ENCODE peak calls at places on chromosome 6, in eight cellular contexts. One of them, this sample, is unnamed. For H3K4me1, the result is how much of the 10 kb centered on the place peaks cover.

GRCh38 chr6:45691426-45691825 is 313.7 kb upstream of the SUPT3H start:
- DNase-seq in adrenal gland: no peak
- DNase-seq in uterus: no peak
- DNase-seq in HepG2: no peak
- DNase-seq in breast epithelium: no peak
- DNase-seq in IMR-90: no peak
- DNase-seq in Peyer's patch: no peak
- DNase-seq in A549: no peak
- DNase-seq in this sample: no peak

GRCh38 chr6:41049548-41049947 is 3.5 kb upstream of the APOBEC2 start:
- DNase-seq in adrenal gland: no peak
- DNase-seq in uterus: no peak
- DNase-seq in HepG2: no peak
- DNase-seq in breast epithelium: no peak
- DNase-seq in IMR-90: no peak
- DNase-seq in Peyer's patch: no peak
- DNase-seq in A549: no peak
- DNase-seq in this sample: no peak

GRCh38 chr6:145209312-145209711 is 526.0 kb downstream of the EPM2A start:
- DNase-seq in adrenal gland: no peak
- DNase-seq in uterus: no peak
- DNase-seq in HepG2: no peak
- DNase-seq in breast epithelium: no peak
- DNase-seq in IMR-90: no peak
- DNase-seq in Peyer's patch: no peak
- DNase-seq in A549: no peak
- DNase-seq in this sample: no peak

GRCh38 chr6:168239374-168239773 is 80.2 kb downstream of the DACT2 start:
- DNase-seq in adrenal gland: no peak
- DNase-seq in uterus: no peak
- DNase-seq in HepG2: no peak
- DNase-seq in breast epithelium: no peak
- DNase-seq in IMR-90: no peak
- DNase-seq in Peyer's patch: no peak
- DNase-seq in A549: no peak
- DNase-seq in this sample: no peak

GRCh38 chr6:4806308-4807190 is 30.3 kb downstream of the CDYL start:
- DNase-seq in adrenal gland: no peak
- DNase-seq in uterus: no peak
- DNase-seq in HepG2: no peak
- DNase-seq in breast epithelium: no peak
- DNase-seq in IMR-90: no peak
- DNase-seq in Peyer's patch: no peak
- DNase-seq in A549: no peak
- DNase-seq in this sample: no peak

GRCh38 chr6:13308332-13308731 is 20.0 kb downstream of the TBC1D7 start:
- DNase-seq in adrenal gland: no peak
- DNase-seq in uterus: no peak
- DNase-seq in HepG2: no peak
- DNase-seq in breast epithelium: no peak
- DNase-seq in IMR-90: no peak
- DNase-seq in Peyer's patch: no peak
- DNase-seq in A549: no peak
- DNase-seq in this sample: no peak

GRCh38 chr6:4732691-4733315 is 43.4 kb upstream of the CDYL start:
- DNase-seq in adrenal gland: peak
- DNase-seq in uterus: peak
- DNase-seq in HepG2: peak
- DNase-seq in breast epithelium: peak
- DNase-seq in IMR-90: peak
- DNase-seq in Peyer's patch: peak
- DNase-seq in A549: peak
- DNase-seq in this sample: no peak

GRCh38 chr6:110625883-110626282 is 149.5 kb upstream of the SLC22A16 start:
- DNase-seq in adrenal gland: peak
- DNase-seq in uterus: no peak
- DNase-seq in HepG2: no peak
- DNase-seq in breast epithelium: no peak
- DNase-seq in IMR-90: peak
- DNase-seq in Peyer's patch: no peak
- DNase-seq in A549: no peak
- DNase-seq in this sample: no peak

GRCh38 chr6:83378621-83379388 is 52.0 kb downstream of the ME1 start:
- DNase-seq in adrenal gland: no peak
- DNase-seq in uterus: no peak
- DNase-seq in HepG2: no peak
- DNase-seq in breast epithelium: no peak
- DNase-seq in IMR-90: peak
- DNase-seq in Peyer's patch: no peak
- DNase-seq in A549: no peak
- DNase-seq in this sample: no peak

GRCh38 chr6:42981866-42982265 is 2.5 kb upstream of the PPP2R5D start:
- DNase-seq in adrenal gland: no peak
- DNase-seq in uterus: no peak
- DNase-seq in HepG2: no peak
- DNase-seq in breast epithelium: no peak
- DNase-seq in IMR-90: no peak
- DNase-seq in Peyer's patch: no peak
- DNase-seq in A549: no peak
- DNase-seq in this sample: no peak

GRCh38 chr6:138285800-138286199 is 67.5 kb upstream of the PBOV1 start:
- DNase-seq in adrenal gland: no peak
- DNase-seq in uterus: no peak
- DNase-seq in HepG2: no peak
- DNase-seq in breast epithelium: no peak
- DNase-seq in IMR-90: no peak
- DNase-seq in Peyer's patch: no peak
- DNase-seq in A549: no peak
- DNase-seq in this sample: no peak

GRCh38 chr6:106477790-106478189 is 117.3 kb downstream of the CRYBG1 start:
- DNase-seq in adrenal gland: peak
- DNase-seq in uterus: no peak
- DNase-seq in HepG2: no peak
- DNase-seq in breast epithelium: no peak
- DNase-seq in IMR-90: no peak
- DNase-seq in Peyer's patch: no peak
- DNase-seq in A549: no peak
- DNase-seq in this sample: no peak

GRCh38 chr6:78530208-78530607 is 337.1 kb upstream of the IRAK1BP1 start:
- DNase-seq in adrenal gland: no peak
- DNase-seq in uterus: no peak
- DNase-seq in HepG2: no peak
- DNase-seq in breast epithelium: no peak
- DNase-seq in IMR-90: no peak
- DNase-seq in Peyer's patch: no peak
- DNase-seq in A549: no peak
- DNase-seq in this sample: no peak

GRCh38 chr6:12138377-12138776 is 126.3 kb downstream of the HIVEP1 start:
- DNase-seq in adrenal gland: no peak
- DNase-seq in uterus: no peak
- DNase-seq in HepG2: peak
- DNase-seq in breast epithelium: no peak
- DNase-seq in IMR-90: no peak
- DNase-seq in Peyer's patch: no peak
- DNase-seq in A549: no peak
- DNase-seq in this sample: no peak

GRCh38 chr6:46598215-46598614 is 54.4 kb downstream of the CYP39A1 start:
- DNase-seq in adrenal gland: no peak
- DNase-seq in uterus: no peak
- DNase-seq in HepG2: no peak
- DNase-seq in breast epithelium: no peak
- DNase-seq in IMR-90: no peak
- DNase-seq in Peyer's patch: no peak
- DNase-seq in A549: no peak
- DNase-seq in this sample: no peak

GRCh38 chr6:165846123-165846966 is 183.3 kb upstream of the PDE10A start:
- DNase-seq in adrenal gland: no peak
- DNase-seq in uterus: no peak
- DNase-seq in HepG2: no peak
- DNase-seq in breast epithelium: no peak
- DNase-seq in IMR-90: peak
- DNase-seq in Peyer's patch: peak
- DNase-seq in A549: no peak
- DNase-seq in this sample: no peak

GRCh38 chr6:7561153-7561964 is 19.9 kb downstream of the DSP start:
- DNase-seq in adrenal gland: no peak
- DNase-seq in uterus: no peak
- DNase-seq in HepG2: peak
- DNase-seq in breast epithelium: no peak
- DNase-seq in IMR-90: peak
- DNase-seq in Peyer's patch: peak
- DNase-seq in A549: no peak
- DNase-seq in this sample: no peak

GRCh38 chr6:53436904-53437303 is 88.2 kb upstream of the ELOVL5 start:
- DNase-seq in adrenal gland: no peak
- DNase-seq in uterus: no peak
- DNase-seq in HepG2: no peak
- DNase-seq in breast epithelium: no peak
- DNase-seq in IMR-90: peak
- DNase-seq in Peyer's patch: no peak
- DNase-seq in A549: no peak
- DNase-seq in this sample: no peak

GRCh38 chr6:103872683-103873082 is 987.0 kb downstream of the HACE1 start:
- DNase-seq in adrenal gland: no peak
- DNase-seq in uterus: no peak
- DNase-seq in HepG2: no peak
- DNase-seq in breast epithelium: no peak
- DNase-seq in IMR-90: no peak
- DNase-seq in Peyer's patch: no peak
- DNase-seq in A549: no peak
- DNase-seq in this sample: no peak

DNA sequence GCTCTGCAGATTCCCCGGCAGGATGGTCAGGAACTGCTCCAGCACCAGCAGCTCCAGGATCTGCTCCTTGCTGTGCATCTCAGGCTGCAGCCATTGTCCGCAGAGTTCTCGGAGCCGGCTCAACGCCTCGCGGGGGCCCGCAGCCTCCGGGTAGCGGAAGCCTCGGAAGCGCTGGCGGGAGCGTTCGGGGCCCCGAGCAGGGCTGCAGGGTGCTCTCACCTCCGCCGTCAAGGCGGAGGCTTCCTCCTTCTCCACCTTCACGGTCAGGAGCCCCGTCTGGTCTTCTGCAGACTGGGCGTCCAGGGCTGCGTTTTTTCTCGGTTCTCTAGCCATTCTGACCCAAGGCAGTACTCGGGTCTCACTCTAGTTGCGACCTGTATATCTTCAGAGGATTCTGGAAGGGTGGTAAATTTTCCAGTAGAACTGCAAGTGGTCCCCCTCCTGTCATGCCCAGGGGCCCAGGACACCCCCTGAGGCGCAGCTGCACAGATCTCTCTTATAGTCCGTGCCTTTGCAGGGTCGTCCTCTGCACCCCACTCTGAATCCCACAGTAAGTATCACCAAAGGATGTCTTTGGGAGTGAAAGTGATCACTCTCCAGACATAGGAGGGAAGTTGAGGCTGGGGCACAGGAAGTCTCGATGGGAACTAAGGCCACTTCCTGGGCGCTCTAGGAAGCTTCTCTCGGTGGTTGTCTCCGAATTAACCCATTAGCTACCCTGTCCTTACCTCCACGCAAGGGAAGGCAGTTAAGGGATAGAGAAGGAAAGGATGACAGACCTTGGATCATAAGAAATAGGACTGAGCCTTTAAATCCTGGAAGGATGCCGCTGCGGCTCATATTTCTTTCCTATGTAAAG is at the start of gene ZKSCAN4:
- DNase-seq in adrenal gland: peak
- DNase-seq in uterus: peak
- DNase-seq in HepG2: peak
- DNase-seq in breast epithelium: peak
- DNase-seq in IMR-90: peak
- DNase-seq in Peyer's patch: peak
- DNase-seq in A549: peak
- DNase-seq in this sample: peak
- H3K27ac ChIP-seq in adrenal gland: peak
- H3K27ac ChIP-seq in uterus: peak
- H3K27ac ChIP-seq in HepG2: peak
- H3K27ac ChIP-seq in breast epithelium: peak
- H3K27ac ChIP-seq in IMR-90: peak
- H3K27ac ChIP-seq in Peyer's patch: peak
- H3K27ac ChIP-seq in A549: peak
- H3K27ac ChIP-seq in this sample: peak

DNA sequence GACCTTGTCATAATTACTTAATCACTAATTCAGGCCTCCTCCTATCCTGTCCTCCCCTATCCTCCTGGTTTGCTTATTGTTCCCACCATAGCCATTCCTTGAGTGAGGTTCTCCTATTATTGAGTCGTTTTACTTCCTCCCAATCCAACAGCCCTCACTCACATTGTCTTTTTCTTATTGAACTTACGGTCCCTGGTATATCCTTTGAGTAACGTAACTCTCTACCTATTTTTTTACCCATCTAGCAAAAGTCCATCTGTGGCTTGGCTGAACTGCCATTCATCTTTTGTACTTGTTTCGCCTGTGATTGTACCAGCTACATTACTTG is 43.1 kb downstream of the DEK start:
- DNase-seq in adrenal gland: no peak
- DNase-seq in uterus: no peak
- DNase-seq in HepG2: no peak
- DNase-seq in breast epithelium: no peak
- DNase-seq in IMR-90: no peak
- DNase-seq in Peyer's patch: no peak
- DNase-seq in A549: no peak
- DNase-seq in this sample: no peak
- TF ChIP-seq POLR2A in adrenal gland: no peak
- TF ChIP-seq POLR2A in uterus: no peak
- TF ChIP-seq POLR2A in HepG2: no peak
- TF ChIP-seq POLR2A in breast epithelium: no peak
- TF ChIP-seq POLR2A in IMR-90: no peak
- TF ChIP-seq POLR2A in Peyer's patch: no peak
- TF ChIP-seq POLR2A in A549: no peak
- TF ChIP-seq POLR2A in this sample: no peak

DNA sequence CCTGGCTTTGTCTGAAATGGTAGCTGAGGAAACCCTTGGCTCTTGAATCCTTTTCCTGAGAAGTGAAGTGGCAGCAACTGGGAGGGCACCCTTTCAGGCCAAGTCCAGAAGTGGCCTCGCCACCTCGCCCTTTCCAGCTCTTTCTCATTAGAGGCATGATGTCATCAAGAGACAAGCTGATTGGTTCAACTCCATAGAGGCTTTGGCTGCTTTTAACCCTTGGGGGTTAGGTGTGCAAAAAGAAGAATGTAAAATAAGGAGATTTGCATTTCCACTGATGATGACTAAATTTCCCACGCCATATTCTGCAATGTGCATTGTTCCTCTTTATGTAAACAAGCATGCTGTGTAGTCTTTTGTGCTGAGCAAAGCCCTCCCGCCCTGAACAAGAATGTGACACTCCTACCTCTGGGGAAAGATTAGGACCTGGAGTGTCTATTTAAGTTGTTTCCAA is 116.5 kb downstream of the TCP11 start:
- DNase-seq in adrenal gland: peak
- DNase-seq in uterus: no peak
- DNase-seq in HepG2: peak
- DNase-seq in breast epithelium: no peak
- DNase-seq in IMR-90: peak
- DNase-seq in Peyer's patch: peak
- DNase-seq in A549: peak
- DNase-seq in this sample: no peak
- H3K4me1 ChIP-seq in adrenal gland: half or more
- H3K4me1 ChIP-seq in uterus: under half
- H3K4me1 ChIP-seq in HepG2: under half
- H3K4me1 ChIP-seq in breast epithelium: under half
- H3K4me1 ChIP-seq in IMR-90: under half
- H3K4me1 ChIP-seq in Peyer's patch: under half
- H3K4me1 ChIP-seq in A549: under half
- H3K4me1 ChIP-seq in this sample: half or more

GRCh38 chr6:27157461-27158315 is 89.8 kb upstream of the PRSS16 start:
- DNase-seq in adrenal gland: peak
- DNase-seq in uterus: peak
- DNase-seq in HepG2: peak
- DNase-seq in breast epithelium: no peak
- DNase-seq in IMR-90: peak
- DNase-seq in Peyer's patch: peak
- DNase-seq in A549: peak
- DNase-seq in this sample: peak
- H3K27ac ChIP-seq in adrenal gland: no peak
- H3K27ac ChIP-seq in uterus: peak
- H3K27ac ChIP-seq in HepG2: no peak
- H3K27ac ChIP-seq in breast epithelium: peak
- H3K27ac ChIP-seq in IMR-90: no peak
- H3K27ac ChIP-seq in Peyer's patch: peak
- H3K27ac ChIP-seq in A549: peak
- H3K27ac ChIP-seq in this sample: peak

This sample was measured in spleen.